ENCODE peak calls at places on chromosomes 5 and 9, in nine cellular contexts. One of them, this sample, is unnamed.

GRCh38 chr5:55636711-55637110 is 75.4 kb downstream of the SLC38A9 start:
- DNase-seq in A172: peak; percentile 35
- DNase-seq in CD4-positive, alpha-beta T cell: no peak
- DNase-seq in activated CD4-positive, alpha-beta T cell treated with anti-CD3 and anti-CD28 coated beads, Interleukin-2, amount 10 ng/mL, durations not matched to agents 7 days and 5 days: no peak
- DNase-seq in hippocampal formation: no peak
- DNase-seq in activated CD8-positive, alpha-beta memory T cell treated with anti-CD3 and anti-CD28 coated beads for 48 hours: no peak
- DNase-seq in non-pigmented ciliary epithelial cell: no peak
- DNase-seq in T-helper 22 cell: no peak
- DNase-seq in stimulated activated CD4-positive, alpha-beta T cell treated with anti-CD3 and anti-CD28 coated beads, Interleukin-15, amount 100 ng/mL, for 24 hours: no peak
- DNase-seq in this sample: no peak

GRCh38 chr9:32351845-32352244 is 32.6 kb upstream of the ACO1 start:
- DNase-seq in A172: peak; percentile 21
- DNase-seq in CD4-positive, alpha-beta T cell: no peak
- DNase-seq in activated CD4-positive, alpha-beta T cell treated with anti-CD3 and anti-CD28 coated beads, Interleukin-2, amount 10 ng/mL, durations not matched to agents 7 days and 5 days: no peak
- DNase-seq in hippocampal formation: no peak
- DNase-seq in activated CD8-positive, alpha-beta memory T cell treated with anti-CD3 and anti-CD28 coated beads for 48 hours: no peak
- DNase-seq in non-pigmented ciliary epithelial cell: no peak
- DNase-seq in T-helper 22 cell: no peak
- DNase-seq in stimulated activated CD4-positive, alpha-beta T cell treated with anti-CD3 and anti-CD28 coated beads, Interleukin-15, amount 100 ng/mL, for 24 hours: no peak
- DNase-seq in this sample: peak; percentile 28

GRCh38 chr5:93583799-93584530 is 943 bp downstream of the NR2F1 start:
- DNase-seq in A172: peak; percentile 26
- DNase-seq in CD4-positive, alpha-beta T cell: peak; percentile 24
- DNase-seq in activated CD4-positive, alpha-beta T cell treated with anti-CD3 and anti-CD28 coated beads, Interleukin-2, amount 10 ng/mL, durations not matched to agents 7 days and 5 days: peak; percentile 31
- DNase-seq in hippocampal formation: peak; percentile 29
- DNase-seq in activated CD8-positive, alpha-beta memory T cell treated with anti-CD3 and anti-CD28 coated beads for 48 hours: no peak
- DNase-seq in non-pigmented ciliary epithelial cell: no peak
- DNase-seq in T-helper 22 cell: no peak
- DNase-seq in stimulated activated CD4-positive, alpha-beta T cell treated with anti-CD3 and anti-CD28 coated beads, Interleukin-15, amount 100 ng/mL, for 24 hours: peak; percentile 61
- DNase-seq in this sample: peak; percentile 24

GRCh38 chr5:76337949-76338589 is 65.0 kb upstream of the IQGAP2 start:
- DNase-seq in A172: peak; percentile 91
- DNase-seq in CD4-positive, alpha-beta T cell: peak; percentile 18
- DNase-seq in activated CD4-positive, alpha-beta T cell treated with anti-CD3 and anti-CD28 coated beads, Interleukin-2, amount 10 ng/mL, durations not matched to agents 7 days and 5 days: peak; percentile 60
- DNase-seq in hippocampal formation: no peak
- DNase-seq in activated CD8-positive, alpha-beta memory T cell treated with anti-CD3 and anti-CD28 coated beads for 48 hours: no peak
- DNase-seq in non-pigmented ciliary epithelial cell: peak; percentile 55
- DNase-seq in T-helper 22 cell: no peak
- DNase-seq in stimulated activated CD4-positive, alpha-beta T cell treated with anti-CD3 and anti-CD28 coated beads, Interleukin-15, amount 100 ng/mL, for 24 hours: peak; percentile 48
- DNase-seq in this sample: peak; percentile 76

GRCh38 chr5:93589812-93590215 is 6.8 kb downstream of the NR2F1 start:
- DNase-seq in A172: no peak
- DNase-seq in CD4-positive, alpha-beta T cell: no peak
- DNase-seq in activated CD4-positive, alpha-beta T cell treated with anti-CD3 and anti-CD28 coated beads, Interleukin-2, amount 10 ng/mL, durations not matched to agents 7 days and 5 days: no peak
- DNase-seq in hippocampal formation: peak; percentile 27
- DNase-seq in activated CD8-positive, alpha-beta memory T cell treated with anti-CD3 and anti-CD28 coated beads for 48 hours: no peak
- DNase-seq in non-pigmented ciliary epithelial cell: no peak
- DNase-seq in T-helper 22 cell: no peak
- DNase-seq in stimulated activated CD4-positive, alpha-beta T cell treated with anti-CD3 and anti-CD28 coated beads, Interleukin-15, amount 100 ng/mL, for 24 hours: no peak
- DNase-seq in this sample: no peak

GRCh38 chr9:7500521-7500920 is 299.1 kb downstream of the DMAC1 start:
- DNase-seq in A172: no peak
- DNase-seq in CD4-positive, alpha-beta T cell: no peak
- DNase-seq in activated CD4-positive, alpha-beta T cell treated with anti-CD3 and anti-CD28 coated beads, Interleukin-2, amount 10 ng/mL, durations not matched to agents 7 days and 5 days: no peak
- DNase-seq in hippocampal formation: no peak
- DNase-seq in activated CD8-positive, alpha-beta memory T cell treated with anti-CD3 and anti-CD28 coated beads for 48 hours: no peak
- DNase-seq in non-pigmented ciliary epithelial cell: no peak
- DNase-seq in T-helper 22 cell: no peak
- DNase-seq in stimulated activated CD4-positive, alpha-beta T cell treated with anti-CD3 and anti-CD28 coated beads, Interleukin-15, amount 100 ng/mL, for 24 hours: no peak
- DNase-seq in this sample: no peak

GRCh38 chr5:151886741-151887261 is 37.9 kb downstream of the GLRA1 start:
- DNase-seq in A172: peak; percentile 50
- DNase-seq in CD4-positive, alpha-beta T cell: no peak
- DNase-seq in activated CD4-positive, alpha-beta T cell treated with anti-CD3 and anti-CD28 coated beads, Interleukin-2, amount 10 ng/mL, durations not matched to agents 7 days and 5 days: no peak
- DNase-seq in hippocampal formation: no peak
- DNase-seq in activated CD8-positive, alpha-beta memory T cell treated with anti-CD3 and anti-CD28 coated beads for 48 hours: no peak
- DNase-seq in non-pigmented ciliary epithelial cell: no peak
- DNase-seq in T-helper 22 cell: no peak
- DNase-seq in stimulated activated CD4-positive, alpha-beta T cell treated with anti-CD3 and anti-CD28 coated beads, Interleukin-15, amount 100 ng/mL, for 24 hours: no peak
- DNase-seq in this sample: no peak

GRCh38 chr5:79858097-79858723 is 132.9 kb downstream of the MTX3 start:
- DNase-seq in A172: peak; percentile 49
- DNase-seq in CD4-positive, alpha-beta T cell: peak; percentile 73
- DNase-seq in activated CD4-positive, alpha-beta T cell treated with anti-CD3 and anti-CD28 coated beads, Interleukin-2, amount 10 ng/mL, durations not matched to agents 7 days and 5 days: peak; percentile 86
- DNase-seq in hippocampal formation: peak; percentile 72
- DNase-seq in activated CD8-positive, alpha-beta memory T cell treated with anti-CD3 and anti-CD28 coated beads for 48 hours: no peak
- DNase-seq in non-pigmented ciliary epithelial cell: peak; percentile 10
- DNase-seq in T-helper 22 cell: peak; percentile 31
- DNase-seq in stimulated activated CD4-positive, alpha-beta T cell treated with anti-CD3 and anti-CD28 coated beads, Interleukin-15, amount 100 ng/mL, for 24 hours: peak; percentile 86
- DNase-seq in this sample: peak; percentile 52

GRCh38 chr9:99593621-99594020 is 228.1 kb upstream of the NR4A3 start:
- DNase-seq in A172: no peak
- DNase-seq in CD4-positive, alpha-beta T cell: no peak
- DNase-seq in activated CD4-positive, alpha-beta T cell treated with anti-CD3 and anti-CD28 coated beads, Interleukin-2, amount 10 ng/mL, durations not matched to agents 7 days and 5 days: no peak
- DNase-seq in hippocampal formation: no peak
- DNase-seq in activated CD8-positive, alpha-beta memory T cell treated with anti-CD3 and anti-CD28 coated beads for 48 hours: no peak
- DNase-seq in non-pigmented ciliary epithelial cell: no peak
- DNase-seq in T-helper 22 cell: no peak
- DNase-seq in stimulated activated CD4-positive, alpha-beta T cell treated with anti-CD3 and anti-CD28 coated beads, Interleukin-15, amount 100 ng/mL, for 24 hours: no peak
- DNase-seq in this sample: peak; percentile 14

GRCh38 chr5:14872070-14872989 is 752 bp upstream of the ANKH start:
- DNase-seq in A172: peak; percentile 57
- DNase-seq in CD4-positive, alpha-beta T cell: peak; percentile 44
- DNase-seq in activated CD4-positive, alpha-beta T cell treated with anti-CD3 and anti-CD28 coated beads, Interleukin-2, amount 10 ng/mL, durations not matched to agents 7 days and 5 days: peak; percentile 63
- DNase-seq in hippocampal formation: peak; percentile 69
- DNase-seq in activated CD8-positive, alpha-beta memory T cell treated with anti-CD3 and anti-CD28 coated beads for 48 hours: peak; percentile 22
- DNase-seq in non-pigmented ciliary epithelial cell: no peak
- DNase-seq in T-helper 22 cell: peak; percentile 29
- DNase-seq in stimulated activated CD4-positive, alpha-beta T cell treated with anti-CD3 and anti-CD28 coated beads, Interleukin-15, amount 100 ng/mL, for 24 hours: peak; percentile 82
- DNase-seq in this sample: peak; percentile 39

GRCh38 chr5:115402822-115403577 is 106.5 kb upstream of the CCDC112 start:
- DNase-seq in A172: peak; percentile 61
- DNase-seq in CD4-positive, alpha-beta T cell: no peak
- DNase-seq in activated CD4-positive, alpha-beta T cell treated with anti-CD3 and anti-CD28 coated beads, Interleukin-2, amount 10 ng/mL, durations not matched to agents 7 days and 5 days: no peak
- DNase-seq in hippocampal formation: no peak
- DNase-seq in activated CD8-positive, alpha-beta memory T cell treated with anti-CD3 and anti-CD28 coated beads for 48 hours: no peak
- DNase-seq in non-pigmented ciliary epithelial cell: no peak
- DNase-seq in T-helper 22 cell: no peak
- DNase-seq in stimulated activated CD4-positive, alpha-beta T cell treated with anti-CD3 and anti-CD28 coated beads, Interleukin-15, amount 100 ng/mL, for 24 hours: no peak
- DNase-seq in this sample: no peak

GRCh38 chr9:138022756-138023393 is 145.3 kb downstream of the CACNA1B start:
- DNase-seq in A172: no peak
- DNase-seq in CD4-positive, alpha-beta T cell: no peak
- DNase-seq in activated CD4-positive, alpha-beta T cell treated with anti-CD3 and anti-CD28 coated beads, Interleukin-2, amount 10 ng/mL, durations not matched to agents 7 days and 5 days: no peak
- DNase-seq in hippocampal formation: no peak
- DNase-seq in activated CD8-positive, alpha-beta memory T cell treated with anti-CD3 and anti-CD28 coated beads for 48 hours: no peak
- DNase-seq in non-pigmented ciliary epithelial cell: no peak
- DNase-seq in T-helper 22 cell: no peak
- DNase-seq in stimulated activated CD4-positive, alpha-beta T cell treated with anti-CD3 and anti-CD28 coated beads, Interleukin-15, amount 100 ng/mL, for 24 hours: peak; percentile 13
- DNase-seq in this sample: no peak

GRCh38 chr9:114906922-114907571 is 23.3 kb downstream of the TNFSF8 start:
- DNase-seq in A172: peak; percentile 65
- DNase-seq in CD4-positive, alpha-beta T cell: no peak
- DNase-seq in activated CD4-positive, alpha-beta T cell treated with anti-CD3 and anti-CD28 coated beads, Interleukin-2, amount 10 ng/mL, durations not matched to agents 7 days and 5 days: peak; percentile 31
- DNase-seq in hippocampal formation: no peak
- DNase-seq in activated CD8-positive, alpha-beta memory T cell treated with anti-CD3 and anti-CD28 coated beads for 48 hours: no peak
- DNase-seq in non-pigmented ciliary epithelial cell: no peak
- DNase-seq in T-helper 22 cell: no peak
- DNase-seq in stimulated activated CD4-positive, alpha-beta T cell treated with anti-CD3 and anti-CD28 coated beads, Interleukin-15, amount 100 ng/mL, for 24 hours: peak; percentile 40
- DNase-seq in this sample: peak; percentile 51

GRCh38 chr9:106333487-106333886 is 529.5 kb upstream of the ZNF462 start:
- DNase-seq in A172: no peak
- DNase-seq in CD4-positive, alpha-beta T cell: no peak
- DNase-seq in activated CD4-positive, alpha-beta T cell treated with anti-CD3 and anti-CD28 coated beads, Interleukin-2, amount 10 ng/mL, durations not matched to agents 7 days and 5 days: no peak
- DNase-seq in hippocampal formation: no peak
- DNase-seq in activated CD8-positive, alpha-beta memory T cell treated with anti-CD3 and anti-CD28 coated beads for 48 hours: no peak
- DNase-seq in non-pigmented ciliary epithelial cell: no peak
- DNase-seq in T-helper 22 cell: no peak
- DNase-seq in stimulated activated CD4-positive, alpha-beta T cell treated with anti-CD3 and anti-CD28 coated beads, Interleukin-15, amount 100 ng/mL, for 24 hours: no peak
- DNase-seq in this sample: no peak

This sample was measured in H4.